ENCODE peak calls at places on chromosomes 12 and 14, in five cellular contexts. J, V, C, G and H are unnamed samples.

GRCh38 chr12:68609955-68610434 is 704 bp upstream of the RAP1B start:
- DNase-seq in J (no peak), V (no peak), C (peak; percentile 23), G (no peak), H (no peak)

GRCh38 chr14:71734076-71734475 is 198.2 kb upstream of the RGS6 start:
- DNase-seq in J (no peak), V (no peak), C (no peak), G (no peak), H (no peak)

GRCh38 chr14:96176811-96177211 is 27.8 kb upstream of the BDKRB2 start:
- DNase-seq in J (no peak), V (no peak), C (no peak), G (no peak), H (peak; percentile 43)

GRCh38 chr12:29611906-29612305 is 114.4 kb upstream of the OVCH1 start:
- DNase-seq in J (no peak), V (no peak), C (no peak), G (no peak), H (no peak)

GRCh38 chr12:11651785-11652184 is 2.3 kb downstream of the ETV6 start:
- DNase-seq in J (no peak), V (no peak), C (no peak), G (no peak), H (no peak)

GRCh38 chr12:124497039-124497438 is 70.4 kb downstream of the NCOR2 start:
- DNase-seq in J (no peak), V (no peak), C (no peak), G (no peak), H (peak; percentile 59)

GRCh38 chr14:65910108-65910507 is 497.6 kb downstream of the FUT8 start:
- DNase-seq in J (no peak), V (no peak), C (no peak), G (no peak), H (no peak)

GRCh38 chr12:63823040-63823439 is 21.5 kb upstream of the SRGAP1 start:
- DNase-seq in J (no peak), V (no peak), C (no peak), G (no peak), H (no peak)

GRCh38 chr14:46661728-46662127 is 10.1 kb upstream of the RPL10L start:
- DNase-seq in J (no peak), V (no peak), C (peak; percentile 18), G (no peak), H (no peak)

GRCh38 chr12:23756416-23756815 is 193.1 kb downstream of the SOX5 start:
- DNase-seq in J (no peak), V (no peak), C (no peak), G (no peak), H (no peak)

GRCh38 chr12:63098851-63099250 is 52.1 kb downstream of the AVPR1A start:
- DNase-seq in J (no peak), V (no peak), C (no peak), G (no peak), H (no peak)